ENCODE peak calls at places on chromosomes 2 and 18, in four cellular contexts. I is stimulated activated CD4-positive, alpha-beta T cell treated with anti-CD3 and anti-CD28 coated beads, Interleukin-4, amount 100 ng/mL, for 4 hours; Z is stromal cell of bone marrow; F is caudate nucleus. Q is an unnamed sample.

GRCh38 chr2:157572725-157573124 is 55.9 kb downstream of the ACVR1C start:
- DNase-seq in I (no peak), Z (no peak), F (no peak), Q (no peak)

GRCh38 chr2:144824611-144825010 is 304.7 kb upstream of the ZEB2 start:
- DNase-seq in F (no peak), Z (no peak), I (no peak), Q (no peak)

GRCh38 chr2:241363316-241363879 is 7.3 kb downstream of the FARP2 start:
- DNase-seq in I (no peak), F (no peak), Z (no peak), Q (no peak)

GRCh38 chr2:191462370-191462769 is 215.6 kb upstream of the NABP1 start:
- DNase-seq in F (no peak), Z (no peak), I (no peak), Q (no peak)

GRCh38 chr2:17069564-17069963 is 403.9 kb upstream of the CYRIA start:
- DNase-seq in F (no peak), I (no peak), Z (no peak), Q (no peak)

GRCh38 chr2:12979066-12979465 is 262.3 kb downstream of the TRIB2 start:
- DNase-seq in I (no peak), F (no peak), Z (no peak), Q (no peak)

GRCh38 chr2:85132392-85132791 is 800 bp upstream of the TCF7L1 start:
- DNase-seq in Z (no peak), I (no peak), F (no peak), Q (peak; percentile 51)

GRCh38 chr18:46013484-46014189 is 46.5 kb upstream of the EPG5 start:
- DNase-seq in I (no peak), F (no peak), Z (no peak), Q (no peak)

GRCh38 chr2:128421286-128421685 is 102.6 kb upstream of the HS6ST1 start:
- DNase-seq in Z (no peak), F (no peak), I (no peak), Q (no peak)

GRCh38 chr2:45567974-45568789 is 42.9 kb downstream of the SRBD1 start:
- DNase-seq in I (no peak), Z (no peak), F (no peak), Q (no peak)

GRCh38 chr2:237590272-237591020 is at the start of gene RAB17:
- DNase-seq in I (no peak), F (no peak), Z (no peak), Q (peak; percentile 51)

GRCh38 chr18:44943201-44943881 is 262.7 kb downstream of the SETBP1 start:
- DNase-seq in I (no peak), F (no peak), Z (no peak), Q (no peak)

GRCh38 chr2:64987963-64988419 is 1.2 kb upstream of the SLC1A4 start:
- DNase-seq in I (no peak), F (no peak), Z (peak; percentile 84), Q (no peak)

GRCh38 chr2:159609933-159610523 is 6.3 kb downstream of the BAZ2B start:
- DNase-seq in I (no peak), F (no peak), Z (no peak), Q (no peak)

GRCh38 chr2:134177351-134177931 is 76.4 kb upstream of the MGAT5 start:
- DNase-seq in Z (no peak), F (no peak), I (no peak), Q (no peak)

GRCh38 chr2:98775146-98775988 is 44.4 kb upstream of the MGAT4A start:
- DNase-seq in F (no peak), Z (no peak), I (no peak), Q (peak; percentile 83)